ENCODE peak calls at places on chromosomes 7 and 10, in four cellular contexts. W, Q, X and K are unnamed samples.

GRCh38 chr10:69801094-69801433 is 642 bp upstream of the COL13A1 start:
- DNase-seq in W (no peak), Q (peak; percentile 75), X (peak; percentile 60), K (peak; percentile 83)

GRCh38 chr10:88172159-88172558 is 308.7 kb downstream of the PTEN start:
- DNase-seq in W (no peak), Q (no peak), X (no peak), K (no peak)

GRCh38 chr10:5570979-5571810 is 46.4 kb downstream of the CALML3 start:
- DNase-seq in W (no peak), Q (no peak), X (no peak), K (no peak)

GRCh38 chr10:71225291-71226058 is 13.1 kb downstream of the UNC5B start:
- DNase-seq in W (no peak), Q (no peak), X (no peak), K (no peak)

GRCh38 chr10:72254891-72255568 is 18.7 kb upstream of the DDIT4 start:
- DNase-seq in W (peak; percentile 36), Q (peak; percentile 74), X (no peak), K (peak; percentile 78)

GRCh38 chr7:28078036-28078901 is 102.3 kb downstream of the JAZF1 start:
- DNase-seq in W (peak; percentile 12), Q (peak; percentile 75), X (peak; percentile 10), K (peak; percentile 33)

GRCh38 chr10:36559990-36560389 is 565.4 kb upstream of the ANKRD30A start:
- DNase-seq in W (no peak), Q (no peak), X (no peak), K (no peak)

GRCh38 chr10:44801383-44802327 is 109.5 kb upstream of the TMEM72 start:
- DNase-seq in W (no peak), Q (peak; percentile 99), X (no peak), K (no peak)

GRCh38 chr7:136339464-136339863 is 362.3 kb upstream of the MTPN start:
- DNase-seq in W (no peak), Q (no peak), X (no peak), K (no peak)

GRCh38 chr7:121079425-121080169 is 91.1 kb downstream of the CPED1 start:
- DNase-seq in W (no peak), Q (peak; percentile 47), X (no peak), K (no peak)

GRCh38 chr10:70223728-70224127 is 9.5 kb downstream of the PPA1 start:
- DNase-seq in W (no peak), Q (no peak), X (no peak), K (no peak)

GRCh38 chr10:29131952-29132820 is 156.7 kb upstream of the LYZL1 start:
- DNase-seq in W (no peak), Q (no peak), X (no peak), K (no peak)

GRCh38 chr10:124049484-124049883 is 43.9 kb downstream of the CHST15 start:
- DNase-seq in W (no peak), Q (peak; percentile 49), X (no peak), K (no peak)

GRCh38 chr7:50853311-50853710 is 70.6 kb upstream of the GRB10 start:
- DNase-seq in W (no peak), Q (no peak), X (no peak), K (no peak)

GRCh38 chr7:83677180-83677866 is 28.4 kb upstream of the SEMA3E start:
- DNase-seq in W (no peak), Q (peak; percentile 75), X (no peak), K (no peak)

GRCh38 chr10:82982110-82982608 is 1107.2 kb downstream of the NRG3 start:
- DNase-seq in W (no peak), Q (peak; percentile 90), X (no peak), K (no peak)

GRCh38 chr10:29689001-29689400 is 54.2 kb upstream of the SVIL start:
- DNase-seq in W (no peak), Q (peak; percentile 57), X (no peak), K (no peak)

GRCh38 chr7:143245123-143245522 is 18.1 kb upstream of the GSTK1 start:
- DNase-seq in W (no peak), Q (no peak), X (no peak), K (no peak)

GRCh38 chr10:78365711-78366110 is 332.0 kb downstream of the RPS24 start:
- DNase-seq in W (no peak), Q (no peak), X (no peak), K (no peak)

GRCh38 chr10:120511165-120511564 is 54.1 kb downstream of the PLPP4 start:
- DNase-seq in W (no peak), Q (peak; percentile 69), X (no peak), K (no peak)

GRCh38 chr10:122113161-122113944 is 124.4 kb downstream of the TACC2 start:
- DNase-seq in W (no peak), Q (peak; percentile 80), X (peak; percentile 37), K (peak; percentile 65)

GRCh38 chr10:4332764-4333473 is 493.1 kb upstream of the AKR1E2 start:
- DNase-seq in W (no peak), Q (no peak), X (no peak), K (no peak)